ENCODE peak calls at places on chromosomes 11 and 22, in six cellular contexts. I is A549, F is MM.1S, N is psoas muscle, A is dorsolateral prefrontal cortex, R is fibroblast of lung. M is an unnamed sample.

GRCh38 chr11:112206071-112206470 is 20.2 kb upstream of the PTS start:
- DNase-seq in I (no peak), F (no peak), N (no peak), A (no peak), R (no peak), M (no peak)

GRCh38 chr11:61860054-61860903 is 31.1 kb downstream of the FADS3 start:
- DNase-seq in I (peak; percentile 42), F (no peak), N (no peak), A (no peak), R (peak; percentile 38), M (no peak)

GRCh38 chr22:17552737-17553136 is 10.6 kb upstream of the SLC25A18 start:
- DNase-seq in I (no peak), F (no peak), N (peak; percentile 40), A (no peak), R (no peak), M (no peak)

GRCh38 chr11:111561801-111562325 is 21.3 kb downstream of the LAYN start:
- DNase-seq in I (peak; percentile 45), F (no peak), N (no peak), A (no peak), R (peak; percentile 90), M (no peak)

GRCh38 chr11:60700689-60701508 is 1.5 kb downstream of the MS4A8 start:
- DNase-seq in I (peak; percentile 29), F (peak; percentile 10), N (no peak), A (no peak), R (no peak), M (no peak)

GRCh38 chr11:111429066-111429506 is 50.0 kb upstream of the POU2AF1 start:
- DNase-seq in I (peak; percentile 63), F (peak; percentile 87), N (peak; percentile 51), A (no peak), R (no peak), M (no peak)

GRCh38 chr11:8094656-8095055 is 13.6 kb downstream of the TUB start:
- DNase-seq in I (no peak), F (no peak), N (no peak), A (no peak), R (no peak), M (no peak)

GRCh38 chr11:92854162-92854561 is 115.3 kb upstream of the MTNR1B start:
- DNase-seq in I (no peak), F (no peak), N (no peak), A (no peak), R (no peak), M (no peak)

GRCh38 chr11:118109231-118109630 is 22.5 kb upstream of the SMIM35 start:
- DNase-seq in I (no peak), F (no peak), N (peak; percentile 29), A (no peak), R (peak; percentile 36), M (no peak)

GRCh38 chr22:37818397-37819099 is 4.6 kb upstream of the GALR3 start:
- DNase-seq in I (no peak), F (peak; percentile 37), N (peak; percentile 65), A (no peak), R (peak; percentile 64), M (no peak)

GRCh38 chr11:79670846-79671245 is 230.0 kb upstream of the TENM4 start:
- DNase-seq in I (no peak), F (no peak), N (no peak), A (no peak), R (no peak), M (no peak)

GRCh38 chr11:19110290-19110689 is 6.7 kb upstream of the ZDHHC13 start:
- DNase-seq in I (no peak), F (no peak), N (peak; percentile 46), A (peak; percentile 56), R (no peak), M (no peak)

GRCh38 chr22:27825174-27825573 is 23.6 kb upstream of the MN1 start:
- DNase-seq in I (peak; percentile 30), F (no peak), N (no peak), A (no peak), R (no peak), M (no peak)

GRCh38 chr11:107576497-107577086 is 11.1 kb upstream of the ALKBH8 start:
- DNase-seq in I (no peak), F (peak; percentile 56), N (peak; percentile 42), A (peak; percentile 74), R (peak; percentile 23), M (peak; percentile 32)

GRCh38 chr11:8056810-8057463 is 24.1 kb upstream of the TUB start:
- DNase-seq in I (no peak), F (no peak), N (peak; percentile 60), A (no peak), R (peak; percentile 49), M (no peak)

GRCh38 chr22:17120281-17120680 is 879 bp downstream of the TMEM121B start:
- DNase-seq in I (peak; percentile 27), F (peak; percentile 45), N (peak; percentile 68), A (no peak), R (peak; percentile 36), M (no peak)

GRCh38 chr11:66363187-66363601 is 8.4 kb downstream of the SLC29A2 start:
- DNase-seq in I (no peak), F (no peak), N (no peak), A (no peak), R (no peak), M (no peak)

GRCh38 chr22:42562282-42562681 is 8.5 kb downstream of the SERHL2 start:
- DNase-seq in I (no peak), F (no peak), N (no peak), A (no peak), R (no peak), M (no peak)

GRCh38 chr22:19168088-19168890 is 10.2 kb downstream of the SLC25A1 start:
- DNase-seq in I (no peak), F (no peak), N (no peak), A (no peak), R (no peak), M (no peak)

GRCh38 chr11:1351278-1351937 is 38.3 kb upstream of the BRSK2 start:
- DNase-seq in I (peak; percentile 71), F (no peak), N (no peak), A (no peak), R (no peak), M (no peak)

GRCh38 chr11:19546325-19546724 is 166.3 kb upstream of the NAV2 start:
- DNase-seq in I (peak; percentile 9), F (no peak), N (peak; percentile 36), A (no peak), R (no peak), M (no peak)

GRCh38 chr22:45469573-45470383 is 32.9 kb upstream of the FBLN1 start:
- DNase-seq in I (no peak), F (no peak), N (no peak), A (no peak), R (peak; percentile 21), M (no peak)

GRCh38 chr11:115503886-115504278 is 333 bp downstream of the CADM1 start:
- DNase-seq in I (no peak), F (no peak), N (no peak), A (no peak), R (no peak), M (no peak)

GRCh38 chr11:74138572-74138971 is 32.2 kb downstream of the C2CD3 start:
- DNase-seq in I (peak; percentile 97), F (no peak), N (no peak), A (peak; percentile 18), R (peak; percentile 99), M (no peak)

GRCh38 chr11:65316979-65317786 is 2.5 kb downstream of the CDC42EP2 start:
- DNase-seq in I (peak; percentile 67), F (no peak), N (peak; percentile 82), A (no peak), R (peak; percentile 74), M (no peak)

GRCh38 chr22:47784367-47784983 is 1022.0 kb downstream of the TBC1D22A start:
- DNase-seq in I (no peak), F (no peak), N (no peak), A (no peak), R (no peak), M (no peak)

DNA sequence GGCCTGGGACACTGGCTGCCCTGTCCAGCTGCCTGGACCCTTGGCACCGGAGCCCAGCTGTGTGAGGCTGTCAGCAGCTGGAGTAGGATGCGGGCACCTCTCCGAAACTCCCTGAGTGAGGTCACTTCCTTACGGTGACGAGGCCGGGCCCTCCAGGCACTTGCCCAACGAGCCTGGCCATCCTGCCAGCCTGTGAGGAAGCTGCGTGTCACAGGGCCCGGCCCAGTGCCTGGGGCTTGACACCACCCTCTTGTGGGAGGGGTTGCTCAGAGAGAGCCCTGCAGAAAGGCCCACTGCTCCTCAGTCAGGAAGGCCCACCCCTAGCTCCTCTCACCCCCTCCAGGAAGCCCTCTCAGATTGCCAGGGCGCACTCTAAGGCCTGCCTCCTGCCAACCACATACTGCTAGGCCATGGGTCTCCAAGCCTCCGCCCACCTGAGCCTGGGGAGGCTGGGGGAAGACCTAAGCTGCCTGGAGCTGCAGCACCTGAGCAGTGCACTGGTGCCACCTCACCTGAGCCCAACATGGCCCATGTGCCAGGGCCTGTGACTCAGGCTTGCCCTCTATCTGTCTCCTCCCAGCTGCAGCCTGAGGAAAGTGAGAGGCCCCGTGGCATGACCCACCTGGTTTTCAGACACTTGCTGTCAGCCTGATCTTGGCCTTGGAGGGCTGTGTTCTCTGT is 4.3 kb upstream of the PHLDA2 start:
- DNase-seq in I (peak; percentile 85), F (peak; percentile 87), N (peak; percentile 74), A (peak; percentile 36), R (peak; percentile 78), M (no peak)
- H3K27ac ChIP-seq in I (peak overlapping the region; percentile 80), F (peak overlapping the region; percentile 81), N (no peak overlapping the region), A (no peak overlapping the region), R (peak overlapping the region; percentile 45), M (no peak overlapping the region)

GRCh38 chr11:31794546-31794945 is 16.6 kb downstream of the PAX6 start:
- DNase-seq in I (no peak), F (no peak), N (no peak), A (no peak), R (no peak), M (no peak)

GRCh38 chr11:31797227-31798056 is 13.7 kb downstream of the PAX6 start:
- DNase-seq in I (no peak), F (peak; percentile 1), N (no peak), A (no peak), R (no peak), M (no peak)

GRCh38 chr11:31795706-31796522 is 15.2 kb downstream of the PAX6 start:
- DNase-seq in I (no peak), F (no peak), N (no peak), A (no peak), R (no peak), M (no peak)

GRCh38 chr11:31798057-31799035 is 12.8 kb downstream of the PAX6 start:
- DNase-seq in I (no peak), F (no peak), N (no peak), A (no peak), R (no peak), M (no peak)

GRCh38 chr11:31796523-31797226 is 14.4 kb downstream of the PAX6 start:
- DNase-seq in I (no peak), F (no peak), N (no peak), A (no peak), R (no peak), M (no peak)
- H3K27ac ChIP-seq in I (no peak overlapping the region), F (no peak overlapping the region), N (no peak overlapping the region), A (no peak overlapping the region), R (no peak overlapping the region), M (no peak overlapping the region)

DNA sequence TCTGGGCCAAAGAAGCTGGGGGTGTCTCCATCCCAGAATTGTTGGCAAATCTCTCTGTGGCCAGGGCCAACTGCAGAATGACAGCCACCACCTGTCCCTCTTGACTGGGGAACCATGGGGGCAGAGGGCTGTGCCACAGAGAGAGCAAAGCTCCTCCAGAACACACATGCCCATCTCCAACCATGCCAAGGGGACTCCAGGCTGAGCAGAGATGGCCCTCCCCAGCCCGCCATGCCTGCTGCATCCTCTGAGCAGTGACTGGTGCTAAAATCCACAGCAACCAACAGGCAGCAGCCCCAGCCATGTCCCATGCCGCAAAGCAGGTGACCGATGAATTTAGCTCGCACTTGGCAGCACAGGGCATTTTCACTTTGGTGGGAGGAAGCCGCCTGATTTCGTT is 45.0 kb downstream of the LARGE1 start:
- DNase-seq in I (no peak), F (no peak), N (peak; percentile 46), A (no peak), R (no peak), M (no peak)
- H3K27ac ChIP-seq in I (no peak overlapping the region), F (no peak overlapping the region), N (peak overlapping the region; percentile 88), A (no peak overlapping the region), R (no peak overlapping the region), M (no peak overlapping the region)

GRCh38 chr11:72426758-72427157 is 7.6 kb downstream of the CLPB start:
- DNase-seq in I (no peak), F (no peak), N (no peak), A (no peak), R (no peak), M (no peak)
- H3K27ac ChIP-seq in I (no peak overlapping the region), F (no peak overlapping the region), N (peak overlapping the region; percentile 30), A (no peak overlapping the region), R (no peak overlapping the region), M (no peak overlapping the region)